ENCODE peak calls at places on chromosome 14, in eight cellular contexts. S is fibroblast of the conjunctiva; N is Kasumi-1; Q is Karpas-422; E is T-cell; B is omental fat pad; H is activated CD4-positive, CD25-positive, alpha-beta regulatory T cell; Z is Panc1. D is an unnamed sample.
A peak's percentile ranks its signal among the peaks of the same experiment; 100 is the strongest.

GRCh38 chr14:72701610-72702009 is 192.3 kb downstream of the DPF3 start:
- DNase-seq in S (no peak), N (peak; percentile 19), Q (no peak), E (no peak), B (no peak), H (no peak), Z (no peak), D (peak; percentile 24)

GRCh38 chr14:94974893-94975292 is 182.4 kb downstream of the DICER1 start:
- DNase-seq in S (no peak), N (no peak), Q (no peak), E (no peak), B (no peak), H (no peak), Z (no peak), D (no peak)

GRCh38 chr14:45252356-45253069 is 489 bp downstream of the MIS18BP1 start:
- DNase-seq in S (no peak), N (no peak), Q (peak; percentile 87), E (no peak), B (no peak), H (no peak), Z (no peak), D (peak; percentile 22)

GRCh38 chr14:23627961-23628360 is 8.2 kb upstream of the DHRS2 start:
- DNase-seq in S (no peak), N (no peak), Q (no peak), E (no peak), B (no peak), H (no peak), Z (no peak), D (no peak)

GRCh38 chr14:35201066-35201465 is 78.7 kb downstream of the PRORP start:
- DNase-seq in S (no peak), N (peak; percentile 5), Q (no peak), E (no peak), B (no peak), H (no peak), Z (no peak), D (no peak)

GRCh38 chr14:77032854-77033621 is 4.5 kb upstream of the IRF2BPL start:
- DNase-seq in S (peak; percentile 98), N (peak; percentile 92), Q (peak; percentile 93), E (peak; percentile 72), B (peak; percentile 62), H (peak; percentile 21), Z (no peak), D (peak; percentile 99)

GRCh38 chr14:98169170-98169587 is 1102.8 kb downstream of the BCL11B start:
- DNase-seq in S (no peak), N (no peak), Q (no peak), E (no peak), B (no peak), H (no peak), Z (no peak), D (no peak)

GRCh38 chr14:82047777-82048470 is 514.3 kb upstream of the SEL1L start:
- DNase-seq in S (no peak), N (no peak), Q (no peak), E (no peak), B (no peak), H (no peak), Z (no peak), D (no peak)

GRCh38 chr14:20799444-20799843 is 3.2 kb downstream of the RNASE1 start:
- DNase-seq in S (no peak), N (no peak), Q (no peak), E (no peak), B (no peak), H (no peak), Z (no peak), D (no peak)

GRCh38 chr14:65412881-65413738 is 580 bp downstream of the FUT8 start:
- DNase-seq in S (no peak), N (peak; percentile 60), Q (peak; percentile 92), E (peak; percentile 42), B (no peak), H (peak; percentile 56), Z (no peak), D (peak; percentile 66)

GRCh38 chr14:43105305-43105704 is 1401.8 kb downstream of the FSCB start:
- DNase-seq in S (no peak), N (no peak), Q (no peak), E (no peak), B (no peak), H (no peak), Z (no peak), D (no peak)

D was measured in fibroblast of mammary gland.